ENCODE peak calls at places on chromosomes 16 and 17, in nine cellular contexts. T, B, F, M, G, O, N, Y and X are unnamed samples.
A peak's percentile ranks its signal among the peaks of the same experiment; 100 is the strongest.

GRCh38 chr17:50270430-50271172 is 3.7 kb upstream of the TMEM92 start:
- DNase-seq in B (peak; percentile 82), O (no peak), Y (no peak), G (peak; percentile 12), N (no peak), T (peak; percentile 72), F (no peak), M (peak; percentile 55), X (no peak)

GRCh38 chr17:17540935-17541639 is 44.9 kb upstream of the RASD1 start:
- DNase-seq in F (no peak), Y (no peak), G (no peak), T (no peak), M (no peak), N (no peak), O (no peak), B (no peak), X (no peak)

GRCh38 chr16:29814592-29814991 is 1.4 kb upstream of the PAGR1 start:
- DNase-seq in N (no peak), F (no peak), Y (no peak), M (no peak), T (no peak), O (no peak), B (no peak), G (no peak), X (no peak)

GRCh38 chr16:71439531-71439930 is 2.3 kb downstream of the TLE7 start:
- DNase-seq in M (no peak), Y (no peak), N (no peak), F (no peak), G (no peak), B (no peak), O (no peak), T (no peak), X (no peak)

GRCh38 chr17:62882878-62883277 is 74.8 kb upstream of the MARCHF10 start:
- DNase-seq in F (no peak), M (no peak), G (no peak), B (no peak), N (no peak), O (no peak), T (no peak), Y (no peak), X (no peak)

GRCh38 chr17:15502315-15503112 is 35.1 kb upstream of the CDRT4 start:
- DNase-seq in N (no peak), O (peak; percentile 84), Y (peak; percentile 70), T (peak; percentile 92), B (peak; percentile 87), F (peak; percentile 64), M (peak; percentile 90), G (peak; percentile 82), X (no peak)

GRCh38 chr17:61770043-61770442 is 93.3 kb downstream of the BRIP1 start:
- DNase-seq in G (no peak), B (no peak), N (no peak), O (peak; percentile 21), M (no peak), F (no peak), T (no peak), Y (no peak), X (peak; percentile 5)

GRCh38 chr16:30539000-30539964 is 4.6 kb upstream of the ZNF747 start:
- DNase-seq in T (no peak), F (no peak), N (no peak), M (no peak), B (no peak), O (no peak), G (no peak), Y (no peak), X (no peak)

GRCh38 chr16:24815052-24815451 is 30.7 kb upstream of the SLC5A11 start:
- DNase-seq in F (no peak), B (no peak), G (no peak), T (no peak), M (no peak), N (no peak), Y (no peak), O (no peak), X (no peak)

GRCh38 chr16:85543536-85543935 is 69.6 kb upstream of the GSE1 start:
- DNase-seq in G (no peak), T (no peak), M (no peak), B (no peak), Y (no peak), N (no peak), F (no peak), O (no peak), X (no peak)

GRCh38 chr16:85943702-85944101 is 44.7 kb downstream of the IRF8 start:
- DNase-seq in Y (no peak), B (no peak), M (no peak), T (no peak), O (no peak), N (no peak), F (no peak), G (no peak), X (no peak)

GRCh38 chr16:28014851-28015250 is 48.7 kb downstream of the GSG1L start:
- DNase-seq in T (no peak), M (no peak), N (no peak), F (no peak), O (no peak), B (no peak), Y (no peak), G (no peak), X (no peak)

GRCh38 chr17:682150-682549 is 32.5 kb downstream of the VPS53 start:
- DNase-seq in O (peak; percentile 49), M (no peak), F (no peak), N (no peak), Y (no peak), B (no peak), T (no peak), G (no peak), X (no peak)

GRCh38 chr16:709651-710499 is 4.3 kb upstream of the FBXL16 start:
- DNase-seq in F (no peak), Y (peak; percentile 70), B (no peak), N (no peak), O (peak; percentile 87), T (peak; percentile 71), G (no peak), M (no peak), X (no peak)

GRCh38 chr17:38848939-38849563 is 4.5 kb downstream of the RPL23 start:
- DNase-seq in M (no peak), Y (no peak), G (no peak), N (no peak), T (no peak), O (no peak), F (no peak), B (no peak), X (no peak)

GRCh38 chr17:38848557-38848891 is 5.0 kb downstream of the RPL23 start:
- DNase-seq in G (no peak), O (no peak), N (no peak), M (no peak), B (no peak), T (no peak), Y (no peak), F (no peak), X (no peak)

DNA sequence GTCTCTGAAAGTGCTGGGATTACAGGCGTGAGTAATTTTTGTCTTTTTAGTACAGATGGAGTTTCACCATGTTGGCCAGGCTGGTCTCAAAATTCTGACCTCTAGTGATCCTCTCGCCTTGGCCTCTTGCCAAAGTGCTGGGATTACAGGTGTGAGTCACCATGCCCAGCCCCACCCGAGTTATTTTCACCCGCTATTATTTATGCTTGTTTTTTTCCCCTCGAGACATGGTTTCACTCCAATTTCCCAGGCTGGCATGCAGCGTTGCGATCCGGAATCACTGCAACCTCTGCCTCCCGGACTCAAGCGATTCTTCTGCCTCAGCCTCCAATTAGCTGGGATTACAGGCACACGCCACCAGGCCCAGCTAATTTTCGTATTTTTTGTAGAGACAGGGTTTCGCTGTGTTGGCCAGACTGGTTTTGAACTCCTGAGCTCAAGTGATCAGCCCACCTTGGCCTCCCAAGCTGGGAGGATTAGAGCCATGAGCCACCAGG is 9.2 kb downstream of the RPL23 start:
- DNase-seq in B (no peak), M (no peak), N (no peak), G (no peak), Y (no peak), O (no peak), T (peak; percentile 49), F (no peak), X (no peak)
- H3K27ac ChIP-seq in B (no peak overlapping the region), M (no peak overlapping the region), N (no peak overlapping the region), G (peak overlapping the region; percentile 32), Y (peak overlapping the region; percentile 56), O (no peak overlapping the region), T (peak overlapping the region; percentile 62), F (no peak overlapping the region), X (peak overlapping the region; percentile 20)

GRCh38 chr16:89701425-89702406 is at the start of gene SPATA2L:
- DNase-seq in F (peak; percentile 97), T (peak; percentile 97), O (peak; percentile 97), M (peak; percentile 96), G (peak; percentile 74), N (peak; percentile 87), Y (peak; percentile 98), B (peak; percentile 94), X (peak; percentile 72)
- H3K27ac ChIP-seq in F (peak within 1 kb of the TSS; percentile 94), T (peak within 1 kb of the TSS; percentile 95), O (peak within 1 kb of the TSS; percentile 76), M (peak within 1 kb of the TSS; percentile 86), G (peak within 1 kb of the TSS; percentile 66), N (no peak within 1 kb of the TSS), Y (peak within 1 kb of the TSS; percentile 76), B (peak within 1 kb of the TSS; percentile 88), X (peak within 1 kb of the TSS; percentile 74)

GRCh38 chr17:80845863-80846671 is 145.6 kb upstream of the CHMP6 start:
- DNase-seq in Y (no peak), T (no peak), N (no peak), O (no peak), F (peak; percentile 44), B (no peak), M (peak; percentile 37), G (peak; percentile 90), X (no peak)
- H3K27ac ChIP-seq in Y (peak overlapping the region; percentile 10), T (no peak overlapping the region), N (no peak overlapping the region), O (no peak overlapping the region), F (no peak overlapping the region), B (no peak overlapping the region), M (no peak overlapping the region), G (peak overlapping the region; percentile 74), X (no peak overlapping the region)

GRCh38 chr17:78824240-78824639 is 16.4 kb downstream of the USP36 start:
- DNase-seq in O (no peak), N (no peak), G (no peak), B (no peak), F (no peak), T (no peak), Y (no peak), M (no peak), X (no peak)

GRCh38 chr17:78820841-78821240 is 19.8 kb downstream of the USP36 start:
- DNase-seq in T (no peak), G (no peak), B (no peak), O (no peak), N (no peak), Y (no peak), F (no peak), M (peak; percentile 26), X (no peak)

GRCh38 chr17:78823282-78824046 is 17.1 kb downstream of the USP36 start:
- DNase-seq in M (no peak), T (no peak), B (no peak), F (no peak), N (no peak), G (no peak), O (no peak), Y (no peak), X (no peak)

GRCh38 chr17:78821961-78822360 is 18.7 kb downstream of the USP36 start:
- DNase-seq in O (no peak), B (no peak), Y (no peak), M (peak; percentile 9), T (no peak), F (no peak), N (no peak), G (no peak), X (no peak)

DNA sequence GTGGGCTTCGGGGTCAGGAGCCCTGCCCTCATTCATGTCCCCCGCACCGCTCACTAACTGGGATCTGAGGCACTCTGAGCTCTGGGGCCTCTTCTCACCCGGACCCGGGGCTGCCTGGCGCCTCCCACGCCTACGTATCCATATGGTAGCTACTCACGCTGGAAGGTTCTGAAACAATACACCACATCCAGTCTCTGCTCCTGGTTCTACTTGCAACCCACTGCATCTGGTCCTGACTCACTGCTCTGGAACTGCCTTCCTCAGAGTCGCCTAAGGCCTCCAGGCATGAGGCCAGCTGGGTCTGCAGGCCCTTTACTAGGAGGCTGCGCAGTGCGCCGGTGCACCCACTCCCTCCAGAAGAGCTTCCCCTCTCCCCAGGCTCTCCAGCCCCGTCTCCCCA is 18.1 kb downstream of the USP36 start:
- DNase-seq in B (no peak), N (no peak), Y (peak; percentile 83), G (no peak), T (peak; percentile 28), M (peak; percentile 14), O (no peak), F (no peak), X (no peak)
- H3K27ac ChIP-seq in B (no peak overlapping the region), N (no peak overlapping the region), Y (peak overlapping the region; percentile 3), G (no peak overlapping the region), T (no peak overlapping the region), M (no peak overlapping the region), O (no peak overlapping the region), F (no peak overlapping the region), X (no peak overlapping the region)